ENCODE peak calls at places on chromosomes 12 and 14, in nine cellular contexts. M is Peyer's patch; D is effector memory CD4-positive, alpha-beta T cell; P is fibroblast of pulmonary artery; H is AG10803; Y is lower leg skin; L is lung; V is foreskin fibroblast; Z is right lobe of liver. X is an unnamed sample.

GRCh38 chr12:75606146-75606545 is 94.7 kb upstream of the KRR1 start:
- DNase-seq in M (no peak), D (no peak), P (peak; percentile 13), H (no peak), Y (no peak), L (no peak), V (peak; percentile 18), Z (no peak), X (peak; percentile 18)

GRCh38 chr12:62653740-62654139 is 187.1 kb downstream of the MON2 start:
- DNase-seq in M (no peak), D (no peak), P (no peak), H (no peak), Y (no peak), L (no peak), V (no peak), Z (no peak), X (no peak)

GRCh38 chr12:49294086-49294803 is 702 bp upstream of the PRPH start:
- DNase-seq in M (no peak), D (no peak), P (no peak), H (no peak), Y (no peak), L (no peak), V (no peak), Z (no peak), X (no peak)

GRCh38 chr12:2775431-2775830 is 19.3 kb upstream of the FKBP4 start:
- DNase-seq in M (no peak), D (no peak), P (no peak), H (no peak), Y (peak; percentile 57), L (no peak), V (no peak), Z (peak; percentile 61), X (no peak)

GRCh38 chr14:59208224-59208814 is 19.9 kb downstream of the DAAM1 start:
- DNase-seq in M (no peak), D (no peak), P (peak; percentile 44), H (peak; percentile 55), Y (no peak), L (no peak), V (peak; percentile 39), Z (no peak), X (no peak)

GRCh38 chr14:78863143-78863542 is 693.0 kb downstream of the NRXN3 start:
- DNase-seq in M (no peak), D (no peak), P (peak; percentile 48), H (peak; percentile 9), Y (no peak), L (no peak), V (peak; percentile 12), Z (no peak), X (no peak)

GRCh38 chr12:49244161-49244560 is 20.7 kb upstream of the TUBA1C start:
- DNase-seq in M (no peak), D (no peak), P (peak; percentile 49), H (peak; percentile 89), Y (no peak), L (no peak), V (peak; percentile 70), Z (no peak), X (no peak)

GRCh38 chr14:106141242-106142220 is 615.1 kb downstream of the TMEM121 start:
- DNase-seq in M (no peak), D (peak; percentile 40), P (no peak), H (no peak), Y (no peak), L (no peak), V (no peak), Z (no peak), X (no peak)

DNA sequence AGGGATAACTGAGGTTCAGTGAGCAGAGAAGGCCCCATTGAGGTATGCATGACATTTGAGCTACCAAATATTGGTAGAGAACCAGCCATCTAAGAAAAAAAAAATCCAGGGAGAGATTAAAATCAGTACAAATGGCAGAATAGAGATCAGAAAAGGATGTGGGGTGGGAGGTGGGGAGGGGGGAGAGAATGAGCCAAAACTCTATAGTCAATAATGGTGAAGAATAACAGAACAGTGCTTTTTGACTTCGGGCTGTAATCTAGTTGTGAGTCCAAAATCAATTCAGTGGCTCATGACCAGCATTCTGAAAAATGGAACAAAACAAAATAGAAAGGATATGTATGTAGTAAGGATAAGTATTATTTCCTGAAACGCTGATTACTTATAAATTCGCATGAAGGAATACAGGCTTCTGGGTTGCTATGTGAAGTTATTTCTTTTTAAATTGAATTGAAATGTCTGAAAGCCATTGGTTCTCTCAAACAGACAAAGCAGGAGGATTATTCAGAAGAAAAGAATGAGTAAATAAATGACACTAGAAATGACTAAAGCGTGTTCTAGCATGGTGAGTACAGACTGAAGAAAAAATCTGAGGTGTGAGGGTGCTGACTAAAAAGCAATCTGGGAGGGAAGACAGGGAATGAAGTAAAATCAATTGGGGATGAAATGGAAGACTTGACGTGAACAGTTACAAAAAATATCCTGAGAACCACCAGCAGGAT is 72.4 kb downstream of the ATP2B1 start:
- DNase-seq in M (no peak), D (no peak), P (no peak), H (peak; percentile 44), Y (no peak), L (no peak), V (peak; percentile 46), Z (no peak), X (no peak)
- H3K4me3 ChIP-seq in M (no peak overlapping the region), D (no peak overlapping the region), P (no peak overlapping the region), H (no peak overlapping the region), Y (no peak overlapping the region), L (no peak overlapping the region), V (no peak overlapping the region), Z (no peak overlapping the region), X (no peak overlapping the region)

DNA sequence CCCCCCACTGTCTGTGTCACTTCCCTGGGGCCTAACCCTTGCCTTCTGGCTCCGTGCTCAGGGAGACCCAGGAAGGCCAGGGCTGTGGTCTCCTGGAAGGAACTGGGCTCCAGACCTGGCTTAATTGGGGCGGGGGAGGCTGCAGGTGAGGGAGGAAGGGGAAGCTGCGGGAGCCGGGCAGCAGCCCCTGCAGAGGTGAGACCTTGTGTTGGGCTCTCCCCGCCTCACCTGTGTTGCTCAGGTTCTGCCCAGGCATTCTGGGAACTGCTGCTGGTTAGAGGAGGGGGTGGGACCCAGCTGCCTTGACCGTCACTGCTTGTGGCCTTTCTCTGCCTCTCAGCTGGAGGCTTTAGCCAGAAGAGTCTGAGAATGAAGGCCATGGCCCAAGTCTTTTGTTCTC is 247.5 kb downstream of the CHST11 start:
- DNase-seq in M (no peak), D (no peak), P (no peak), H (no peak), Y (no peak), L (no peak), V (no peak), Z (no peak), X (no peak)
- H3K4me3 ChIP-seq in M (no peak overlapping the region), D (no peak overlapping the region), P (no peak overlapping the region), H (no peak overlapping the region), Y (no peak overlapping the region), L (no peak overlapping the region), V (no peak overlapping the region), Z (no peak overlapping the region), X (no peak overlapping the region)

GRCh38 chr12:124862768-124863408 is 776 bp downstream of the SCARB1 start:
- DNase-seq in M (no peak), D (no peak), P (peak; percentile 21), H (peak; percentile 6), Y (no peak), L (no peak), V (peak; percentile 56), Z (no peak), X (peak; percentile 46)

GRCh38 chr12:124864326-124864752 is 675 bp upstream of the SCARB1 start:
- DNase-seq in M (no peak), D (no peak), P (no peak), H (no peak), Y (no peak), L (no peak), V (no peak), Z (no peak), X (no peak)

GRCh38 chr12:124863409-124864325 is at the start of gene SCARB1:
- DNase-seq in M (peak; percentile 92), D (peak; percentile 63), P (peak; percentile 78), H (peak; percentile 69), Y (peak; percentile 95), L (peak; percentile 71), V (peak; percentile 92), Z (peak; percentile 94), X (no peak)

GRCh38 chr12:124861492-124861891 is 2.2 kb downstream of the SCARB1 start:
- DNase-seq in M (no peak), D (no peak), P (peak; percentile 75), H (peak; percentile 22), Y (peak; percentile 92), L (peak; percentile 35), V (peak; percentile 74), Z (no peak), X (no peak)

DNA sequence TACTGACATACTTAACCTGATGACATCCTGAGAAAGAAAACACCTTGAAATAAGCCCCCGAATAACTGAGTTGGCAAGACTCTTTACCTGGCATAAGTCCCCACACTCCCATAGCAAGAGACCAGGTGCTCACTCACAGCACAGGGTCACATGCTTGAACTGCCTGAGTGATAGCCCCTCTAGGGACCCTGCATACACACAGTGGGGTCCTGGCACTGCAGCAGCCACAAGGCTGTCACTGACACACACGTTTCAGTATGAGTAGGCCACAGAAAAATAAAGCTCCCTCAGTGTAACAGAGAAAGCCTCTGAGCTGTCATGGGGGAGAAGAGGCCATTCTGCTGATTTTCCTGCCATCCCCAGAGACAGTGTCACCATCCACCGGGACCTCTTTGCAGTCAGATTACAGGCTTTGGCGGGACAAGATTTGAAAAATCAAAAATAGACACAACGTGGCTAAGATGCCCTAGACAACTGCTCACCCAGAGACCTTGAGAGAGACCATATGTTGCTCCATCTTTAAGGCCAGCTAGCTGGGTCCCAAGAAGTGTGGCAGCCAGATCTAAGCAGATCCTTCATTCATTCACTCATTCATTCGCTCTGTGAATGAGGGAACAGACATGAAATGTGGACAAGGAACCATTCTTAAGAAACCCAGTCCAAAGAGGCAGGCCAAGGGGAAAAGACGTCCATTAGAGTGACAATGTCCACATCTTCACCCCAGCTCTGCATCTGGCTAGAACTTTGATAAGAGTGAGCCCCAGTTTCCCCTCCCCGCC is 1.6 kb downstream of the SCARB1 start:
- DNase-seq in M (no peak), D (no peak), P (no peak), H (no peak), Y (no peak), L (no peak), V (no peak), Z (no peak), X (no peak)
- H3K4me3 ChIP-seq in M (no peak overlapping the region), D (no peak overlapping the region), P (no peak overlapping the region), H (no peak overlapping the region), Y (no peak overlapping the region), L (no peak overlapping the region), V (peak overlapping the region; percentile 66), Z (peak overlapping the region; percentile 96), X (peak overlapping the region; percentile 71)

GRCh38 chr14:103333754-103334643 is at the start of gene EIF5:
- DNase-seq in M (peak; percentile 99), D (peak; percentile 98), P (peak; percentile 99), H (peak; percentile 98), Y (peak; percentile 100), L (peak; percentile 99), V (peak; percentile 100), Z (peak; percentile 99), X (peak; percentile 92)

GRCh38 chr14:103330536-103330935 is 3.5 kb upstream of the EIF5 start:
- DNase-seq in M (no peak), D (no peak), P (no peak), H (no peak), Y (no peak), L (no peak), V (no peak), Z (no peak), X (no peak)

GRCh38 chr14:103329421-103330347 is 4.4 kb upstream of the EIF5 start:
- DNase-seq in M (no peak), D (no peak), P (peak; percentile 87), H (peak; percentile 41), Y (peak; percentile 85), L (peak; percentile 73), V (peak; percentile 54), Z (peak; percentile 75), X (no peak)

GRCh38 chr14:103334644-103335603 is 887 bp downstream of the EIF5 start:
- DNase-seq in M (peak; percentile 89), D (peak; percentile 58), P (peak; percentile 66), H (peak; percentile 54), Y (peak; percentile 94), L (peak; percentile 76), V (peak; percentile 93), Z (peak; percentile 89), X (peak; percentile 23)

DNA sequence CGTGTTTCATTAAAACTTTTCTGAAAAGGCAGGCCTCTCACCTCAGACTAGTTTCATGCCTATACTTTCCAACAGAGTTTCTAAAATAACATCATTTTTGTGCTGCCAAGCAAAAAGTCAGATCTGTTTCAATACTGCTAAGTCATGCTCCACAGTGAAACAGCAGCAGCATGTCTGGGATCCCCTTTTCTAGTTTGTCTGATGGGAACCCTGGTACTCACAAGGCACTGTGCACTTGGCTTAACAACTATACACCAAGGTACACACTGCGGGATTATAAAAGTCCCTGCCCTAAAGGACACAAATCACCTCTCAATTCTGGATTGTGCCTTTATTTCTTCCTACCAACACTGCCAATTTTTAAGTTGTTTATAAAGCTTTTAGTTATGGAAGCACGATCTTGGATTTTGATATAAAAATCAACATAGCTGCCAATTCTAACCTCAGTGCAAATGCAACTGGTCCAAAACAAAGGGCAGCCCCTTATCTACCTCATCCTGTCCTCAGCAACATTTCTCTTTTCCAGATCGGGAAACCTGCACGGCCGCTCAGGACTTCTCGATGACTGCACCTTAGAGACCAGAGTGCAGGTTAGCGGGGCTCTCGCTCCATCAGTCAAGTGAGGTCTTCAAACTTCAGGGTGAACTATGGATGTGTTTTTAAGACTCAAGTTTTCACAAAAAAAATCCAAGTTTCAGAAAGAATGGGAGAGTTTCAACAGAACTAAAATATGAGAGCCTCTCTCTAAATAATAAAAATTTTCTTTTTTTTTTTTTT is 1.7 kb upstream of the EIF5 start:
- DNase-seq in M (no peak), D (no peak), P (no peak), H (no peak), Y (peak; percentile 82), L (no peak), V (no peak), Z (no peak), X (no peak)
- H3K4me3 ChIP-seq in M (no peak overlapping the region), D (no peak overlapping the region), P (peak overlapping the region; percentile 92), H (no peak overlapping the region), Y (no peak overlapping the region), L (no peak overlapping the region), V (peak overlapping the region; percentile 75), Z (peak overlapping the region; percentile 91), X (peak overlapping the region; percentile 79)